ENCODE peak calls at places on chromosome 19, in ten cellular contexts. X is RWPE1, N is hepatocyte, F is psoas muscle, R is tibial nerve, H is Panc1, P is RWPE2, E is brain microvascular endothelial cell, L is mammary epithelial cell, K is left lung. Y is an unnamed sample.

GRCh38 chr19:11203194-11204075 is 6.1 kb upstream of the KANK2 start:
- DNase-seq in H (no peak), E (peak), R (peak), F (peak), N (peak), P (no peak), X (peak), K (peak), L (peak), Y (peak)

GRCh38 chr19:55005684-55006488 is 32.2 kb downstream of the GP6 start:
- DNase-seq in X (peak), K (peak), R (peak), N (peak), L (peak), P (no peak), E (peak), H (no peak), F (no peak), Y (peak)

GRCh38 chr19:10299545-10300458 is 9.8 kb downstream of the ZGLP1 start:
- DNase-seq in E (no peak), K (no peak), L (no peak), N (no peak), F (no peak), P (no peak), R (no peak), X (no peak), H (no peak), Y (no peak)

GRCh38 chr19:11979527-11979926 is 14.7 kb downstream of the ZNF763 start:
- DNase-seq in L (no peak), E (no peak), R (no peak), K (no peak), N (no peak), H (no peak), F (no peak), X (no peak), P (no peak), Y (no peak)

GRCh38 chr19:54473071-54473941 is at the start of gene CDC42EP5:
- DNase-seq in H (no peak), P (no peak), K (peak), L (peak), X (no peak), E (peak), F (peak), N (peak), R (peak), Y (peak)

GRCh38 chr19:12647490-12648071 is 19.0 kb downstream of the MAN2B1 start:
- DNase-seq in K (peak), E (peak), X (peak), F (peak), N (peak), H (no peak), R (peak), L (no peak), P (no peak), Y (peak)

GRCh38 chr19:54209748-54210494 is 9.3 kb downstream of the RPS9 start:
- DNase-seq in R (peak), H (peak), P (peak), L (peak), N (peak), K (peak), F (peak), X (peak), E (peak), Y (peak)

GRCh38 chr19:50967924-50968708 is 1.3 kb downstream of the KLK6 start:
- DNase-seq in K (no peak), H (no peak), R (no peak), X (no peak), N (no peak), L (peak), E (no peak), P (no peak), F (no peak), Y (no peak)

GRCh38 chr19:35861640-35862160 is 5.0 kb downstream of the KIRREL2 start:
- DNase-seq in P (no peak), E (no peak), K (no peak), F (no peak), R (no peak), X (no peak), N (no peak), H (no peak), L (no peak), Y (no peak)

GRCh38 chr19:39126593-39127187 is 1.1 kb downstream of the PAK4 start:
- DNase-seq in P (no peak), R (no peak), E (no peak), L (peak), N (peak), X (peak), F (no peak), K (peak), H (no peak), Y (peak)

GRCh38 chr19:17058236-17058635 is 17.0 kb downstream of the HAUS8 start:
- DNase-seq in X (no peak), H (no peak), N (no peak), K (no peak), F (no peak), L (peak), P (no peak), E (no peak), R (no peak), Y (peak)

GRCh38 chr19:37251308-37252229 is 33.6 kb downstream of the ZNF383 start:
- DNase-seq in E (peak), R (peak), N (no peak), F (peak), K (peak), H (no peak), P (peak), X (peak), L (peak), Y (no peak)

GRCh38 chr19:38319421-38320258 is at the start of gene KCNK6:
- DNase-seq in H (no peak), L (peak), X (no peak), N (peak), P (peak), E (no peak), F (peak), R (peak), K (peak), Y (peak)

GRCh38 chr19:41795031-41795461 is 1.3 kb upstream of the CEACAM3 start:
- DNase-seq in F (no peak), R (peak), H (no peak), N (peak), X (no peak), E (peak), L (no peak), K (no peak), P (no peak), Y (peak)

GRCh38 chr19:45632468-45633196 is 6.6 kb downstream of the EML2 start:
- DNase-seq in X (peak), N (peak), H (no peak), R (peak), P (peak), K (peak), F (peak), E (peak), L (peak), Y (peak)

GRCh38 chr19:827314-827709 is 325 bp upstream of the AZU1 start:
- DNase-seq in H (no peak), R (no peak), X (no peak), P (no peak), K (no peak), E (no peak), L (no peak), N (no peak), F (no peak), Y (no peak)

DNA sequence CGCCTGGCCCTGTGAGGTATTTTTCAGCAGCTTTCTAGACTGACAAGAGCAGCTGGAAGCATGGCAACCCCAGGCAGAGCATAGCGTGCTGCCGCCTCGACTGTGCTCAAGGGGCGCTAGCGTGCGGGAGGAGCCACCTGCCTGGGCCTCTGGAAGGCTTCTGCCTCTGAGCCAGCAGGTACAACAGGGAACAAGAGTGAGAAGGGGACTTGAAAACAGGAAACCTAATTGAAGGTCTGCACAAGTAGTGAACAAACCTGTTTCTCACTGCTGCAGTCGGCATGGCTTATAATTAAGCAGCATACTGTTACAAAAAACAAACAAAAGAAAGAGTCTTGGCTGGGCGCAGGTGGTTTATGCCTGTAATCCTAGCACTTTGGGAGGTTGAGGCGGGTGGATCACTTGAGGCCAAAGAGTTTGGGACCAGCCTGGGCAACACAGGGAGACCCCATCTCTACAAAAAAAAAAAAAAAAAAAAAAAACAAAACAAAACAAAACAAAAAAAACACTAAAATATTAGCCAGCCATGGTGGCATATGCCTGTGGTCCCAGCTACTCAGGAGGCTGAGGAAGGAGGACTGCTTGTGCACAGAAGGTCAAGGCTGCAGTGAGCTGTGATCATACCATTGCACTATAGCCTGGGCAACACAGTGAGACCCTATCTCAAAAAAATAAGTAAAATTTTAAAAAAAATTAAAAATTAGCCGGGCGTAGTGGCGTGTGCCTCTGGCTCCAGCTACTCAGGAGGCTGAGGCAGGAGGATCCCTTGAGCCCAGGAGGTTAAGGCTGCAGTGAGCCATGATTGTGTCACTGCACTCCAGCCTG is 12.6 kb upstream of the GARRE1 start:
- DNase-seq in H (no peak), F (peak), K (peak), E (no peak), R (no peak), N (peak), P (no peak), L (no peak), X (no peak), Y (no peak)
- TF ChIP-seq CTCF in H (no peak), F (peak), K (no peak), E (peak), R (no peak), N (peak), P (peak), L (no peak), X (no peak), Y (peak)

GRCh38 chr19:47485210-47485609 is 1.2 kb upstream of the KPTN start:
- DNase-seq in L (no peak), H (no peak), X (no peak), P (no peak), E (no peak), N (no peak), F (peak), K (no peak), R (no peak), Y (no peak)
- H3K27ac ChIP-seq in L (no peak), H (peak), X (peak), P (peak), E (no peak), N (peak), F (peak), K (peak), R (no peak), Y (peak)

DNA sequence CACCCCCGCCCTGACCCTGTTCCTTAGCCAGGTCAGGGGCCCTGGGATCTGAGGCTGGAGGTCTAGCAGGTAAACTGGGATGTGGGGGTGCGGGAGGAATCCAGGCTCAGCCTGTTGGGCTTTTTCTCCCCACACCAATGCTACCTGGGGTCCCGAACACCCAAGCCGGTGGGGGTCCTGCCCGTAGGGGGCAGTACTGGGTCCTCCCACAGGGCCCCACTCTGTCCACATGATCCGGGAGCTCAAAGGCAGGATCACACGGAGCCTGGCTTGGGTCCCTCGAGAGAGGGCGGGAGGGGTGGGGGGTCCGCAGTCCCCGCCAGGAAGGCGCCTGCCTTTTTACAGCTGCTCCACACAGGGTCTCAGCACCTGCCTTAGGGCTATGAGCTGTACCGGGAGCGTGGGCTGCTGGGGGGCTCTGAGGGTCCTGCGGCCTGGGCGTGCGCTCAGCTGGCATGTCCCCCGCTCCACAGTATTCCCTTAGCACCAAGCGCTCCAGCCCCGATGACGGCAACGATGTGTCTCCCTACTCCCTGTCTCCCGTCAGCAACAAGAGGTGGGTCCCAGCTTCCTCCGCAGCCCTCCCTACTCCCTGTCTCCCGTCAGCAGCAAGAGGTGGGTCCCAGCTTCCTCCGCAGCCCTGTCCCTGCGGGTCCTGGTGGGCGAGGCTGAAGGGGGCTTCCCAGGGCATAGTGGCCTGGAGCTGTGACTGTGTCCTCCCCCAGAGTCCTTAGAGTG is 12.3 kb upstream of the TEKTIP1 start:
- DNase-seq in N (no peak), E (no peak), P (no peak), X (no peak), L (no peak), F (no peak), R (no peak), H (no peak), K (no peak), Y (no peak)
- TF ChIP-seq CTCF in N (peak), E (peak), P (no peak), X (no peak), L (no peak), F (no peak), R (no peak), H (no peak), K (no peak), Y (peak)

GRCh38 chr19:57403737-57404537 is 7.0 kb upstream of the ZNF17 start:
- DNase-seq in K (no peak), E (no peak), H (no peak), N (no peak), P (no peak), R (no peak), X (no peak), L (no peak), F (no peak), Y (no peak)
- H3K27ac ChIP-seq in K (no peak), E (no peak), H (no peak), N (no peak), P (no peak), R (no peak), X (no peak), L (no peak), F (no peak), Y (peak)